ENCODE peak calls at places on chromosomes 4 and X, in nine cellular contexts. W is adipocyte; J is HepG2; M is heart left ventricle; A is tibial nerve; F is CD4-positive, alpha-beta memory T cell; L is uterus; X is K562; D is lung. O is an unnamed sample.

GRCh38 chr4:118765399-118765798 is 70.5 kb downstream of the SEC24D start:
- DNase-seq in W (peak; percentile 96), J (no peak), M (no peak), A (no peak), F (no peak), L (no peak), X (peak; percentile 57), D (no peak), O (peak; percentile 71)

GRCh38 chr4:150145090-150145949 is 67.1 kb downstream of the DCLK2 start:
- DNase-seq in W (peak; percentile 44), J (no peak), M (no peak), A (no peak), F (no peak), L (no peak), X (no peak), D (no peak), O (no peak)

GRCh38 chrX:9622128-9622527 is 143.5 kb downstream of the GPR143 start:
- DNase-seq in W (no peak), J (no peak), M (no peak), A (no peak), F (no peak), L (no peak), X (no peak), D (peak; percentile 7), O (no peak)

GRCh38 chr4:2069161-2069971 is 10.2 kb downstream of the NAT8L start:
- DNase-seq in W (no peak), J (no peak), M (no peak), A (no peak), F (no peak), L (no peak), X (no peak), D (no peak), O (no peak)

GRCh38 chr4:26015133-26015651 is 101.2 kb downstream of the SMIM20 start:
- DNase-seq in W (peak; percentile 94), J (no peak), M (peak; percentile 53), A (peak; percentile 55), F (no peak), L (peak; percentile 47), X (no peak), D (no peak), O (peak; percentile 70)

GRCh38 chr4:139144911-139145551 is 32.0 kb downstream of the ELF2 start:
- DNase-seq in W (no peak), J (no peak), M (no peak), A (no peak), F (no peak), L (no peak), X (no peak), D (no peak), O (no peak)

GRCh38 chrX:14027031-14027430 is 2.7 kb downstream of the GEMIN8 start:
- DNase-seq in W (no peak), J (no peak), M (peak; percentile 18), A (no peak), F (peak; percentile 48), L (no peak), X (no peak), D (no peak), O (no peak)

GRCh38 chr4:148222991-148223660 is 219.1 kb downstream of the NR3C2 start:
- DNase-seq in W (no peak), J (no peak), M (no peak), A (no peak), F (no peak), L (no peak), X (no peak), D (no peak), O (no peak)

GRCh38 chr4:72255269-72255668 is 223.5 kb downstream of the NPFFR2 start:
- DNase-seq in W (no peak), J (no peak), M (no peak), A (no peak), F (no peak), L (no peak), X (no peak), D (no peak), O (no peak)

GRCh38 chrX:50952406-50952805 is 41.9 kb downstream of the BMP15 start:
- DNase-seq in W (no peak), J (no peak), M (no peak), A (no peak), F (no peak), L (no peak), X (no peak), D (no peak), O (peak; percentile 26)

GRCh38 chr4:89829470-89830138 is 7.4 kb downstream of the SNCA start:
- DNase-seq in W (peak; percentile 30), J (peak; percentile 20), M (no peak), A (no peak), F (peak; percentile 51), L (no peak), X (no peak), D (no peak), O (no peak)

GRCh38 chr4:152161676-152162330 is 374.1 kb downstream of the FBXW7 start:
- DNase-seq in W (no peak), J (no peak), M (no peak), A (no peak), F (no peak), L (no peak), X (no peak), D (no peak), O (no peak)

GRCh38 chr4:95129708-95130343 is 372.1 kb downstream of the BMPR1B start:
- DNase-seq in W (peak; percentile 99), J (no peak), M (peak; percentile 23), A (peak; percentile 16), F (no peak), L (peak; percentile 14), X (peak; percentile 13), D (peak; percentile 52), O (peak; percentile 25)

GRCh38 chr4:148443550-148444295 is 1.5 kb upstream of the NR3C2 start:
- DNase-seq in W (peak; percentile 44), J (no peak), M (peak; percentile 40), A (no peak), F (peak; percentile 35), L (peak; percentile 49), X (no peak), D (no peak), O (peak; percentile 14)

GRCh38 chr4:107619065-107619464 is 101.0 kb downstream of the PAPSS1 start:
- DNase-seq in W (peak; percentile 96), J (no peak), M (no peak), A (no peak), F (no peak), L (no peak), X (no peak), D (no peak), O (no peak)

GRCh38 chr4:11487876-11488545 is 59.3 kb upstream of the HS3ST1 start:
- DNase-seq in W (peak; percentile 21), J (no peak), M (no peak), A (no peak), F (no peak), L (no peak), X (no peak), D (no peak), O (no peak)

GRCh38 chr4:153249199-153250154 is 45.2 kb downstream of the TRIM2 start:
- DNase-seq in W (peak; percentile 93), J (peak; percentile 52), M (peak; percentile 76), A (peak; percentile 25), F (peak; percentile 87), L (peak; percentile 77), X (peak; percentile 80), D (peak; percentile 62), O (peak; percentile 75)

GRCh38 chrX:86197815-86198214 is 49.6 kb downstream of the DACH2 start:
- DNase-seq in W (no peak), J (no peak), M (no peak), A (no peak), F (no peak), L (no peak), X (no peak), D (no peak), O (no peak)

GRCh38 chrX:41515376-41515775 is 68.2 kb downstream of the NYX start:
- DNase-seq in W (no peak), J (no peak), M (no peak), A (no peak), F (no peak), L (no peak), X (no peak), D (no peak), O (no peak)

GRCh38 chr4:100188829-100189228 is 1.4 kb downstream of the DDIT4L start:
- DNase-seq in W (no peak), J (no peak), M (no peak), A (no peak), F (no peak), L (no peak), X (no peak), D (no peak), O (no peak)
- H3K4me3 ChIP-seq in W (peak overlapping the region; percentile 81), J (no peak overlapping the region), M (peak overlapping the region; percentile 85), A (no peak overlapping the region), F (no peak overlapping the region), L (no peak overlapping the region), X (no peak overlapping the region), D (no peak overlapping the region), O (no peak overlapping the region)

DNA sequence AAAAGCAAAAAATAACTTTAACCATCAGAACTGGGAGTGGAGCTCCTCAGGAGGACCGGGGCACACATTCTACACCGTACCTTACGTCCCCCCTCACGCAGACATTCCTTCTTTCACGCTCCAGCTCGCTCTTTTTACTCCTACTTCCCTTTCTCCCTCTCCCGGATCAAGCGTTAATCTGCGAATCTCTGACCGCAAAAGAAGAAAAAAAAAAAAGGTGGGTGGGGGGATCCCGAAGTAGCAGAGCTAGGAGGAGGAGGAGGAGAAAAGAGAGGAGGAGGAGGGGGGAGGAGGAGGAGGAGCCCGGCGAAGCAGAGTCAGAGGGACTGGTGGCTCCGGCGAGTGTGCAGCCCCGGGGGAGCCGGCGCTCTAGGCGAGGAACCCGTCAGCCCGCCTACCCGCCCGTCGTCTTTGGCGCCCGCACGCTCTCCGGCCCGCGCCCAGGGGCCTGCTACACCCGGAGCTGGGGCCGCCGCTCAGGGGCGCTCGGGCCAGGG is at the start of gene NHSL2:
- DNase-seq in W (peak; percentile 57), J (no peak), M (peak; percentile 30), A (no peak), F (no peak), L (peak; percentile 34), X (no peak), D (no peak), O (no peak)
- H3K27me3 ChIP-seq in W (peaks cover 22% of the 10 kb centered on the region), J (peaks cover 2% of the 10 kb centered on the region), M (peaks cover 17% of the 10 kb centered on the region), A (no peaks in the 10 kb centered on the region), F (no peaks in the 10 kb centered on the region), L (peaks cover 7% of the 10 kb centered on the region), X (peaks cover 22% of the 10 kb centered on the region), D (peaks cover 15% of the 10 kb centered on the region), O (no peaks in the 10 kb centered on the region)

GRCh38 chr4:74433541-74434172 is 11.3 kb upstream of the AREG start:
- DNase-seq in W (no peak), J (peak; percentile 69), M (no peak), A (no peak), F (no peak), L (no peak), X (peak; percentile 45), D (no peak), O (no peak)
- H3K4me3 ChIP-seq in W (no peak overlapping the region), J (peak overlapping the region; percentile 41), M (no peak overlapping the region), A (no peak overlapping the region), F (no peak overlapping the region), L (no peak overlapping the region), X (no peak overlapping the region), D (no peak overlapping the region), O (no peak overlapping the region)

GRCh38 chrX:124358796-124359386 is 12.5 kb downstream of the SH2D1A start:
- DNase-seq in W (no peak), J (no peak), M (no peak), A (no peak), F (peak; percentile 46), L (no peak), X (no peak), D (no peak), O (no peak)
- H3K27me3 ChIP-seq in W (peaks cover 5% of the 10 kb centered on the region), J (no peaks in the 10 kb centered on the region), M (no peaks in the 10 kb centered on the region), A (no peaks in the 10 kb centered on the region), F (no peaks in the 10 kb centered on the region), L (no peaks in the 10 kb centered on the region), X (no peaks in the 10 kb centered on the region), D (no peaks in the 10 kb centered on the region), O (no peaks in the 10 kb centered on the region)

O was measured in prostate gland.